ENCODE peak calls at places on chromosomes 16 and 17, in five cellular contexts. U, A, O, G and I are unnamed samples.

GRCh38 chr16:72621651-72622050 is 426.3 kb downstream of the ZFHX3 start:
- DNase-seq in U (no peak), A (no peak), O (no peak), G (peak), I (no peak)

GRCh38 chr16:24382929-24383328 is 126.8 kb downstream of the CACNG3 start:
- DNase-seq in U (no peak), A (no peak), O (no peak), G (no peak), I (no peak)

GRCh38 chr17:64998436-64999190 is 57.9 kb downstream of the GNA13 start:
- DNase-seq in U (no peak), A (no peak), O (no peak), G (no peak), I (no peak)

GRCh38 chr16:54282202-54282922 is 4.2 kb downstream of the IRX3 start:
- DNase-seq in U (no peak), A (peak), O (peak), G (peak), I (peak)

GRCh38 chr17:62688398-62689140 is 61.1 kb downstream of the MRC2 start:
- DNase-seq in U (no peak), A (no peak), O (no peak), G (no peak), I (no peak)

GRCh38 chr16:49419016-49419415 is 45.4 kb downstream of the C16orf78 start:
- DNase-seq in U (no peak), A (peak), O (no peak), G (no peak), I (no peak)

GRCh38 chr16:24668481-24669001 is 60.9 kb upstream of the TNRC6A start:
- DNase-seq in U (peak), A (no peak), O (no peak), G (no peak), I (no peak)

GRCh38 chr17:44171931-44172455 is 1.5 kb downstream of the ASB16 start:
- DNase-seq in U (no peak), A (no peak), O (no peak), G (no peak), I (no peak)

GRCh38 chr17:16449121-16449570 is 33.8 kb downstream of the TRPV2 start:
- DNase-seq in U (no peak), A (no peak), O (no peak), G (no peak), I (no peak)

GRCh38 chr16:47461598-47462266 is 601 bp downstream of the PHKB start:
- DNase-seq in U (no peak), A (peak), O (no peak), G (peak), I (peak)

GRCh38 chr17:210402-210801 is 29.0 kb upstream of the DOC2B start:
- DNase-seq in U (no peak), A (no peak), O (no peak), G (no peak), I (no peak)

GRCh38 chr16:86585821-86586611 is 7.7 kb downstream of the FOXL1 start:
- DNase-seq in U (no peak), A (no peak), O (no peak), G (no peak), I (no peak)

GRCh38 chr17:41003926-41004325 is 4.2 kb upstream of the KRTAP3-2 start:
- DNase-seq in U (no peak), A (no peak), O (no peak), G (no peak), I (no peak)

GRCh38 chr17:45382226-45382625 is 50.4 kb downstream of the ARHGAP27 start:
- DNase-seq in U (no peak), A (no peak), O (no peak), G (no peak), I (no peak)

GRCh38 chr17:28552201-28552999 is at the start of gene UNC119:
- DNase-seq in U (peak), A (peak), O (peak), G (peak), I (peak)

GRCh38 chr17:6936370-6937028 is 59.4 kb upstream of the ALOX12 start:
- DNase-seq in U (peak), A (no peak), O (no peak), G (peak), I (no peak)

GRCh38 chr16:88696441-88696840 is 9.8 kb downstream of the RNF166 start:
- DNase-seq in U (no peak), A (no peak), O (no peak), G (no peak), I (no peak)

GRCh38 chr16:88699180-88699579 is 7.0 kb downstream of the RNF166 start:
- DNase-seq in U (no peak), A (no peak), O (no peak), G (no peak), I (no peak)

GRCh38 chr16:88697116-88697830 is 8.9 kb downstream of the RNF166 start:
- DNase-seq in U (no peak), A (no peak), O (no peak), G (no peak), I (no peak)

GRCh38 chr16:88698694-88699045 is 7.5 kb downstream of the RNF166 start:
- DNase-seq in U (no peak), A (no peak), O (no peak), G (no peak), I (no peak)

GRCh38 chr16:88697831-88698693 is 8.1 kb downstream of the RNF166 start:
- DNase-seq in U (no peak), A (no peak), O (no peak), G (no peak), I (peak)
- TF ChIP-seq CTCF in U (no peak), A (peak), O (peak), G (peak), I (peak)

DNA sequence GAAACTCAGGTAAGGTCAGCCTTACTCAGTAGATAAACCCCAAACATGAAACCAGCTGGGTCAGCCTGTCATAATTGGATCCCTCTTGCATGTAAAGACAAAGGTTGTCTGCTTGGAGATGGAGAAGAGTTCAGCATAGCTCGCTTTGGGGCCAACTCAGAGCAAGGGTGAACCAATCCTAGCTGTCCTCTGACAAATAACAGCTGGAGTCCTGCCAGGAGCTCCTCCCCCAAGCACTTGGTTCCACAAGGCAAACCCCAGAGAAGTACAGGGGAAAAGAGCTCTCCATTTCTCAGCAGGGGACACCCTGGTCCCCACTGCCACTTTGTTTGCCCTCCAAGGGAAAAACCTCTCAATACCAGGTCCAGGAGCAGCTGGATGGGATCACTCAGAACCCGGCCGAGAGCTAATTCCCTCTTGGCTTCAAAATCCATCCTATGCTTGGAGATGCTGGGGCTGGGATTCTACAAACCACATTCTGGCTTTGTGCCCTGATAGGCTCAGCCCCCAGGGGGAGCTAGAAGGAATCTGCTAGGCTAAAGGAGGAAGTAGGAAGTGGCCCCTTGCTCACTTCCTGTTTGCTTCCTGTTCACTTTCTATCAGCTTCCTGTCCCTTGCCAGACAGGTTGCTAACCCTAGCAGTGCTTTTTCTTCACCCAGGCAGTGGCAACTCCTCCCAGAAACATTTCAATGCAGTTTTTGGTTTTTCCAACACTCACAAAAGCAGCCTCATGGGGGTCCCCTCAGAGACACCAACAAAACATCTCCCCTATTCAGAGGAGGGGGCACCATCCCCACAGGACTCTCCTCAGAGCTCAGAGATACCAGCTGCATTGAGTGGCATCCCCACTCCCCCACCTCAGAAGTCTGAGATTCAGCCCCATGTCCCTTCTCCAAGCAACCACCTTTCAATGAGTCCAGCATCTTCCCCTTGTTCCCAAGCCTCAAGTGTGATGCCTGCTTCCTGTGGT is 30.7 kb downstream of the CDRT4 start:
- DNase-seq in U (peak), A (no peak), O (no peak), G (peak), I (peak)
- TF ChIP-seq CTCF in U (no peak), A (no peak), O (peak), G (peak), I (no peak)

GRCh38 chr17:77382356-77382911 is 241.7 kb downstream of the SEC14L1 start:
- DNase-seq in U (no peak), A (no peak), O (no peak), G (no peak), I (no peak)
- TF ChIP-seq CTCF in U (no peak), A (no peak), O (no peak), G (no peak), I (no peak)

DNA sequence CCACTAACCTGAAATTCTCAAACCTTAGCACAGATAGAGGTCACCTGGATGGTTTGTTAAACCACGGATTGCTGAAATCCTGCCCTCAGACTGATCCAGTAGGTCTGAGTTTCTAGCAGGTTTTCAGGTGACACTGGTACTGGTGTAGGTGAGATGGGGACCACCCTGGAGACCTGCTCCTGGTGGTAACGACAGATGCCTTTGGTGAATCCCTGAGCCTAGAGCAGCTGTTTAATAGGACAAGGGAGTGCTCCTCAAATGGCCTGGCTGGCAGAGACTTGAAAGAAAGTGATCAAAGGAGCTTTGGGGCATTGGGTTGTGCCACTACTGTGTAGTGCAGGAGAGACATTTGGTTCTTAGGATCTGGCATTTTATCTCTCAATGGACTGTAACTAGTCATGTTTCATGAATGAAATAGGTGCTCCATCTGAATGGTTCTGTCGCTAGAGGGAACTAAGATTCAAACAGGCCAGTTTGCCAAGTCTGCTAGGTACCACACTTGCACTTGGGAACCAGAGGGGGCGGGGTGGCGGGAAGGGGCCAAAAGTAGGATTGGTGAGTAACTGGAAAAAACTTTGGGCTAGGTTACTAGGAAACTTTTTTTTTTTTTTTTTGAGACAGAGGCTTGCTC is 2.9 kb upstream of the IFI35 start:
- DNase-seq in U (no peak), A (no peak), O (no peak), G (no peak), I (no peak)
- TF ChIP-seq CTCF in U (no peak), A (no peak), O (no peak), G (no peak), I (peak)